ENCODE peak calls at places on chromosomes 2 and 18, in four cellular contexts. X, D, R and N are unnamed samples.

GRCh38 chr18:44946529-44947113 is 265.9 kb downstream of the SETBP1 start:
- DNase-seq in D (no peak), X (no peak), R (no peak), N (no peak)

GRCh38 chr2:236665572-236666118 is 96.0 kb downstream of the ACKR3 start:
- DNase-seq in X (peak), D (no peak), R (no peak), N (no peak)

GRCh38 chr18:51028201-51028805 is 1.7 kb upstream of the SMAD4 start:
- DNase-seq in R (no peak), X (no peak), D (peak), N (no peak)

GRCh38 chr2:238136820-238137537 is 1.5 kb upstream of the KLHL30 start:
- DNase-seq in R (no peak), D (no peak), X (no peak), N (no peak)

GRCh38 chr18:23144628-23145027 is 9.3 kb downstream of the CABLES1 start:
- DNase-seq in R (no peak), D (no peak), X (no peak), N (no peak)

GRCh38 chr2:4475618-4476017 is 772.2 kb downstream of the DCDC2C start:
- DNase-seq in R (no peak), D (no peak), X (no peak), N (no peak)

GRCh38 chr18:11998182-11998581 is 16.9 kb downstream of the IMPA2 start:
- DNase-seq in R (no peak), D (no peak), X (no peak), N (no peak)

GRCh38 chr2:25032901-25033300 is 9.0 kb upstream of the EFR3B start:
- DNase-seq in D (no peak), X (no peak), R (no peak), N (no peak)

GRCh38 chr2:102418421-102418961 is 4.5 kb upstream of the IL18RAP start:
- DNase-seq in D (no peak), R (no peak), X (no peak), N (no peak)

GRCh38 chr18:76709659-76710645 is 112.4 kb upstream of the ZNF236 start:
- DNase-seq in X (peak), R (no peak), D (peak), N (peak)

GRCh38 chr2:236712304-236712703 is 142.7 kb downstream of the ACKR3 start:
- DNase-seq in X (no peak), R (no peak), D (no peak), N (no peak)

GRCh38 chr18:55387139-55387984 is 200.6 kb downstream of the TCF4 start:
- DNase-seq in R (no peak), D (no peak), X (no peak), N (no peak)

GRCh38 chr2:11071207-11071606 is 84.1 kb upstream of the SLC66A3 start:
- DNase-seq in D (no peak), R (no peak), X (no peak), N (no peak)

GRCh38 chr18:33020877-33021276 is 248.1 kb upstream of the KLHL14 start:
- DNase-seq in X (no peak), R (no peak), D (no peak), N (no peak)

GRCh38 chr2:50108245-50108644 is 923.7 kb downstream of the NRXN1 start:
- DNase-seq in D (no peak), X (no peak), R (no peak), N (no peak)